ENCODE peak calls at places on chromosomes 11 and 22, in five cellular contexts. L is upper lobe of left lung, N is DND-41, V is PC-3, K is heart left ventricle. C is an unnamed sample.

GRCh38 chr11:121231576-121232278 is 60.8 kb upstream of the SC5D start:
- ATAC-seq in L (no peak), N (no peak), V (no peak), K (peak; percentile 87), C (no peak)

GRCh38 chr11:120153221-120153620 is 15.3 kb upstream of the TRIM29 start:
- ATAC-seq in L (no peak), N (no peak), V (peak; percentile 38), K (no peak), C (no peak)

GRCh38 chr22:22546490-22546889 is 12.6 kb downstream of the PRAME start:
- ATAC-seq in L (peak; percentile 43), N (no peak), V (no peak), K (no peak), C (no peak)

GRCh38 chr11:72573380-72573949 is 100.8 kb downstream of the PDE2A start:
- ATAC-seq in L (peak; percentile 69), N (peak; percentile 64), V (peak; percentile 53), K (peak; percentile 68), C (peak; percentile 54)

GRCh38 chr22:50398698-50399648 is 55.8 kb downstream of the PPP6R2 start:
- ATAC-seq in L (no peak), N (no peak), V (no peak), K (no peak), C (no peak)

GRCh38 chr11:105929381-105929955 is 92.6 kb downstream of the MSANTD4 start:
- ATAC-seq in L (no peak), N (no peak), V (peak; percentile 69), K (no peak), C (no peak)

GRCh38 chr11:100638648-100639047 is 48.4 kb upstream of the ARHGAP42 start:
- ATAC-seq in L (no peak), N (no peak), V (no peak), K (no peak), C (no peak)

GRCh38 chr11:6022954-6023353 is 7.6 kb downstream of the OR56A1 start:
- ATAC-seq in L (peak; percentile 70), N (peak; percentile 45), V (peak; percentile 69), K (peak; percentile 62), C (no peak)

GRCh38 chr22:26592368-26593015 is 2.6 kb upstream of the TPST2 start:
- ATAC-seq in L (no peak), N (peak; percentile 81), V (no peak), K (no peak), C (no peak)

GRCh38 chr11:33396361-33396760 is 139.2 kb downstream of the HIPK3 start:
- ATAC-seq in L (no peak), N (no peak), V (no peak), K (no peak), C (no peak)
- H3K4me1 ChIP-seq in L (no peaks in the 10 kb centered on the region), N (no peaks in the 10 kb centered on the region), V (peaks cover 12% of the 10 kb centered on the region), K (no peaks in the 10 kb centered on the region), C (no peaks in the 10 kb centered on the region)

GRCh38 chr11:86790867-86791849 is 9.2 kb upstream of the PRSS23 start:
- ATAC-seq in L (no peak), N (no peak), V (no peak), K (no peak), C (no peak)
- H3K4me1 ChIP-seq in L (no peaks in the 10 kb centered on the region), N (no peaks in the 10 kb centered on the region), V (peaks cover 16% of the 10 kb centered on the region), K (no peaks in the 10 kb centered on the region), C (no peaks in the 10 kb centered on the region)

GRCh38 chr22:27892064-27892463 is 27.0 kb downstream of the PITPNB start:
- ATAC-seq in L (no peak), N (no peak), V (no peak), K (peak; percentile 52), C (peak; percentile 51)
- H3K4me1 ChIP-seq in L (peaks cover 12% of the 10 kb centered on the region), N (no peaks in the 10 kb centered on the region), V (no peaks in the 10 kb centered on the region), K (peaks cover 3% of the 10 kb centered on the region), C (peaks cover under 1% of the 10 kb centered on the region)

GRCh38 chr11:76589945-76590630 is 80.5 kb downstream of the LRRC32 start:
- ATAC-seq in L (no peak), N (no peak), V (no peak), K (no peak), C (no peak)

GRCh38 chr11:76587810-76588454 is 82.6 kb downstream of the LRRC32 start:
- ATAC-seq in L (no peak), N (no peak), V (peak; percentile 46), K (no peak), C (no peak)

GRCh38 chr11:76589477-76589876 is 81.1 kb downstream of the LRRC32 start:
- ATAC-seq in L (no peak), N (no peak), V (no peak), K (no peak), C (no peak)

GRCh38 chr11:76590631-76590950 is 80.0 kb downstream of the LRRC32 start:
- ATAC-seq in L (no peak), N (no peak), V (no peak), K (no peak), C (no peak)

GRCh38 chr11:76588455-76589325 is 81.9 kb downstream of the LRRC32 start:
- ATAC-seq in L (peak; percentile 89), N (no peak), V (no peak), K (peak; percentile 97), C (peak; percentile 77)
- H3K4me1 ChIP-seq in L (peaks cover 17% of the 10 kb centered on the region), N (no peaks in the 10 kb centered on the region), V (peaks cover 10% of the 10 kb centered on the region), K (no peaks in the 10 kb centered on the region), C (no peaks in the 10 kb centered on the region)

DNA sequence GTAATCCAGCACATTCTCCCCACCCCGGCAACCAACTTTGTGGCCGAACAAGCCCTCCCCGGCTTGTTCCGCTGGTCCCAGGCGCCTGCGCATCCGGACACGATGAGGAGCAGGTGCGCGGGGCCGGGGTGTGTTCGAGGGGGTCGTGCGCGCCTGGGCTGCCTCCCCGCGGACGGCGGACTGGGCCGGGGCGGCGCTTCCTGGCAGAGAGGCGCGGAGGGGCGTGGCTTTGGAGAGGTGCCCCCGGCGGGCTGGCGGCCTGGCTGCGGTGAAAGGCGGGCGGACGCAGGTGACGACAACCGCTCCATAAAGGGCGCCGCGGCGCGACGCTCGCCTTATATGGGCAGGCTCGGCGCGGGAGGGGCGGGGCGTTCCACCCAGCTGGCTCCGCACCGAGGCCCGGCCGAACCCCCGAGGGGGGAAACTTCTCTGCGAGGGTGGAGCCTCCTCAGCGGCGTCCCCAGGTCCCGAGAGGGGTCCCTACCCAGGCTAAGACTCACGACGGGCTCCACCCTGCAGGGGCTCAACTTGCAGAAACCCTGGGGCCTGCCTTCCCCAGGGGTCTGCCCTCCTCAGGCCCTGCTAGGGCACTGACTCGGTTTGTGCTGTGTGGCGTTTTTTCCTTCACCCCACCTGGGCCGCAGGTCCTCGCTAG is 26.4 kb downstream of the TXN2 start:
- ATAC-seq in L (peak; percentile 94), N (peak; percentile 91), V (peak; percentile 62), K (peak; percentile 83), C (peak; percentile 92)
- H3K4me1 ChIP-seq in L (peaks cover 60% of the 10 kb centered on the region), N (peaks cover 23% of the 10 kb centered on the region), V (peaks cover 45% of the 10 kb centered on the region), K (peaks cover 15% of the 10 kb centered on the region), C (peaks cover 77% of the 10 kb centered on the region)

GRCh38 chr11:47850337-47850736 is 2.2 kb upstream of the NUP160 start:
- ATAC-seq in L (no peak), N (peak; percentile 35), V (no peak), K (no peak), C (no peak)

GRCh38 chr11:47847892-47848635 is at the start of gene NUP160:
- ATAC-seq in L (peak; percentile 97), N (peak; percentile 88), V (peak; percentile 89), K (peak; percentile 96), C (peak; percentile 91)

GRCh38 chr11:47846998-47847397 is 1.2 kb downstream of the NUP160 start:
- ATAC-seq in L (no peak), N (no peak), V (no peak), K (no peak), C (no peak)

GRCh38 chr11:47847537-47847891 is 636 bp downstream of the NUP160 start:
- ATAC-seq in L (no peak), N (peak; percentile 1), V (no peak), K (no peak), C (no peak)

GRCh38 chr11:47848636-47849155 is 546 bp upstream of the NUP160 start:
- ATAC-seq in L (no peak), N (no peak), V (no peak), K (no peak), C (no peak)
- H3K4me1 ChIP-seq in L (peaks cover 52% of the 10 kb centered on the region), N (peaks cover 55% of the 10 kb centered on the region), V (peaks cover 12% of the 10 kb centered on the region), K (no peaks in the 10 kb centered on the region), C (peaks cover 9% of the 10 kb centered on the region)